ENCODE peak calls at places on chromosomes 4 and X, in six cellular contexts. One of them, this sample, is unnamed.

GRCh38 chr4:151434183-151434860 is 25.3 kb downstream of the FHIP1A start:
- ATAC-seq in HepG2: no peak
- ATAC-seq in A549: no peak
- ATAC-seq in upper lobe of left lung: no peak
- ATAC-seq in K562: no peak
- ATAC-seq in GM12878: no peak
- ATAC-seq in this sample: no peak

GRCh38 chr4:163707873-163708272 is 213.4 kb downstream of the TMA16 start:
- ATAC-seq in HepG2: no peak
- ATAC-seq in A549: no peak
- ATAC-seq in upper lobe of left lung: no peak
- ATAC-seq in K562: no peak
- ATAC-seq in GM12878: no peak
- ATAC-seq in this sample: no peak

GRCh38 chr4:118964891-118965411 is 76.3 kb downstream of the SYNPO2 start:
- ATAC-seq in HepG2: no peak
- ATAC-seq in A549: no peak
- ATAC-seq in upper lobe of left lung: no peak
- ATAC-seq in K562: no peak
- ATAC-seq in GM12878: no peak
- ATAC-seq in this sample: no peak

GRCh38 chrX:65607070-65607742 is 60.2 kb upstream of the MSN start:
- ATAC-seq in HepG2: no peak
- ATAC-seq in A549: no peak
- ATAC-seq in upper lobe of left lung: no peak
- ATAC-seq in K562: no peak
- ATAC-seq in GM12878: peak
- ATAC-seq in this sample: no peak

GRCh38 chr4:3168029-3168428 is 80.9 kb upstream of the MSANTD1 start:
- ATAC-seq in HepG2: no peak
- ATAC-seq in A549: no peak
- ATAC-seq in upper lobe of left lung: no peak
- ATAC-seq in K562: peak
- ATAC-seq in GM12878: peak
- ATAC-seq in this sample: no peak

GRCh38 chrX:154738013-154738738 is 12.7 kb downstream of the GAB3 start:
- ATAC-seq in HepG2: no peak
- ATAC-seq in A549: no peak
- ATAC-seq in upper lobe of left lung: peak
- ATAC-seq in K562: peak
- ATAC-seq in GM12878: no peak
- ATAC-seq in this sample: peak

GRCh38 chr4:140743194-140743931 is 12.8 kb downstream of the TBC1D9 start:
- ATAC-seq in HepG2: peak
- ATAC-seq in A549: peak
- ATAC-seq in upper lobe of left lung: peak
- ATAC-seq in K562: no peak
- ATAC-seq in GM12878: peak
- ATAC-seq in this sample: no peak

GRCh38 chr4:150387983-150388382 is 194.0 kb upstream of the MAB21L2 start:
- ATAC-seq in HepG2: no peak
- ATAC-seq in A549: no peak
- ATAC-seq in upper lobe of left lung: peak
- ATAC-seq in K562: peak
- ATAC-seq in GM12878: peak
- ATAC-seq in this sample: no peak

GRCh38 chr4:177862541-177863176 is 420.4 kb upstream of the AGA start:
- ATAC-seq in HepG2: no peak
- ATAC-seq in A549: no peak
- ATAC-seq in upper lobe of left lung: peak
- ATAC-seq in K562: no peak
- ATAC-seq in GM12878: no peak
- ATAC-seq in this sample: no peak

GRCh38 chr4:133156556-133156955 is 7.5 kb downstream of the PCDH10 start:
- ATAC-seq in HepG2: no peak
- ATAC-seq in A549: no peak
- ATAC-seq in upper lobe of left lung: no peak
- ATAC-seq in K562: no peak
- ATAC-seq in GM12878: no peak
- ATAC-seq in this sample: no peak

GRCh38 chrX:48714573-48714972 is 18.0 kb downstream of the SUV39H1 start:
- ATAC-seq in HepG2: no peak
- ATAC-seq in A549: no peak
- ATAC-seq in upper lobe of left lung: peak
- ATAC-seq in K562: no peak
- ATAC-seq in GM12878: no peak
- ATAC-seq in this sample: no peak

GRCh38 chr4:67568820-67569219 is 10.3 kb downstream of the STAP1 start:
- ATAC-seq in HepG2: no peak
- ATAC-seq in A549: no peak
- ATAC-seq in upper lobe of left lung: no peak
- ATAC-seq in K562: no peak
- ATAC-seq in GM12878: no peak
- ATAC-seq in this sample: no peak

GRCh38 chr4:183808102-183808466 is 97.0 kb upstream of the STOX2 start:
- ATAC-seq in HepG2: peak
- ATAC-seq in A549: no peak
- ATAC-seq in upper lobe of left lung: no peak
- ATAC-seq in K562: peak
- ATAC-seq in GM12878: no peak
- ATAC-seq in this sample: peak

GRCh38 chrX:123153846-123154335 is 30.2 kb upstream of the GRIA3 start:
- ATAC-seq in HepG2: no peak
- ATAC-seq in A549: no peak
- ATAC-seq in upper lobe of left lung: no peak
- ATAC-seq in K562: no peak
- ATAC-seq in GM12878: no peak
- ATAC-seq in this sample: no peak
- TF ChIP-seq POLR2A in HepG2: no peak
- TF ChIP-seq POLR2A in A549: no peak
- TF ChIP-seq POLR2A in upper lobe of left lung: no peak
- TF ChIP-seq POLR2A in K562: no peak
- TF ChIP-seq POLR2A in GM12878: no peak
- TF ChIP-seq POLR2A in this sample: no peak

GRCh38 chrX:111088628-111089027 is 7.4 kb upstream of the PAK3 start:
- ATAC-seq in HepG2: no peak
- ATAC-seq in A549: no peak
- ATAC-seq in upper lobe of left lung: no peak
- ATAC-seq in K562: no peak
- ATAC-seq in GM12878: no peak
- ATAC-seq in this sample: no peak

GRCh38 chrX:111095974-111096870 is at the start of gene PAK3:
- ATAC-seq in HepG2: peak
- ATAC-seq in A549: peak
- ATAC-seq in upper lobe of left lung: peak
- ATAC-seq in K562: peak
- ATAC-seq in GM12878: peak
- ATAC-seq in this sample: peak

GRCh38 chrX:111086521-111087127 is 9.4 kb upstream of the PAK3 start:
- ATAC-seq in HepG2: no peak
- ATAC-seq in A549: no peak
- ATAC-seq in upper lobe of left lung: no peak
- ATAC-seq in K562: no peak
- ATAC-seq in GM12878: no peak
- ATAC-seq in this sample: no peak

GRCh38 chrX:111090458-111090857 is 5.5 kb upstream of the PAK3 start:
- ATAC-seq in HepG2: no peak
- ATAC-seq in A549: no peak
- ATAC-seq in upper lobe of left lung: no peak
- ATAC-seq in K562: no peak
- ATAC-seq in GM12878: no peak
- ATAC-seq in this sample: no peak
- TF ChIP-seq EP300 in HepG2: no peak
- TF ChIP-seq EP300 in A549: no peak
- TF ChIP-seq EP300 in upper lobe of left lung: no peak
- TF ChIP-seq EP300 in K562: no peak
- TF ChIP-seq EP300 in GM12878: no peak
- TF ChIP-seq EP300 in this sample: no peak

GRCh38 chr4:152697284-152698011 is 17.7 kb upstream of the TMEM154 start:
- ATAC-seq in HepG2: peak
- ATAC-seq in A549: no peak
- ATAC-seq in upper lobe of left lung: no peak
- ATAC-seq in K562: no peak
- ATAC-seq in GM12878: peak
- ATAC-seq in this sample: no peak
- H3K4me3 ChIP-seq in HepG2: no peak
- H3K4me3 ChIP-seq in A549: no peak
- H3K4me3 ChIP-seq in upper lobe of left lung: no peak
- H3K4me3 ChIP-seq in K562: no peak
- H3K4me3 ChIP-seq in GM12878: no peak
- H3K4me3 ChIP-seq in this sample: no peak

GRCh38 chr4:123396294-123397275 is at the start of gene SPRY1:
- ATAC-seq in HepG2: peak
- ATAC-seq in A549: peak
- ATAC-seq in upper lobe of left lung: peak
- ATAC-seq in K562: peak
- ATAC-seq in GM12878: peak
- ATAC-seq in this sample: peak
- TF ChIP-seq POLR2A in HepG2: peak
- TF ChIP-seq POLR2A in A549: no peak
- TF ChIP-seq POLR2A in upper lobe of left lung: peak
- TF ChIP-seq POLR2A in K562: no peak
- TF ChIP-seq POLR2A in GM12878: no peak
- TF ChIP-seq POLR2A in this sample: peak

GRCh38 chr4:126174627-126175026 is 859.9 kb downstream of the FAT4 start:
- ATAC-seq in HepG2: no peak
- ATAC-seq in A549: no peak
- ATAC-seq in upper lobe of left lung: no peak
- ATAC-seq in K562: no peak
- ATAC-seq in GM12878: no peak
- ATAC-seq in this sample: no peak
- TF ChIP-seq EP300 in HepG2: no peak
- TF ChIP-seq EP300 in A549: no peak
- TF ChIP-seq EP300 in upper lobe of left lung: no peak
- TF ChIP-seq EP300 in K562: no peak
- TF ChIP-seq EP300 in GM12878: no peak
- TF ChIP-seq EP300 in this sample: no peak

GRCh38 chr4:181219783-181220416 is 1023.3 kb upstream of the TENM3 start:
- ATAC-seq in HepG2: no peak
- ATAC-seq in A549: no peak
- ATAC-seq in upper lobe of left lung: no peak
- ATAC-seq in K562: no peak
- ATAC-seq in GM12878: no peak
- ATAC-seq in this sample: no peak
- H3K4me3 ChIP-seq in HepG2: no peak
- H3K4me3 ChIP-seq in A549: no peak
- H3K4me3 ChIP-seq in upper lobe of left lung: no peak
- H3K4me3 ChIP-seq in K562: no peak
- H3K4me3 ChIP-seq in GM12878: no peak
- H3K4me3 ChIP-seq in this sample: no peak

GRCh38 chr4:186765673-186766546 is 42.3 kb upstream of the FAT1 start:
- ATAC-seq in HepG2: peak
- ATAC-seq in A549: peak
- ATAC-seq in upper lobe of left lung: no peak
- ATAC-seq in K562: peak
- ATAC-seq in GM12878: no peak
- ATAC-seq in this sample: no peak
- TF ChIP-seq POLR2A in HepG2: peak
- TF ChIP-seq POLR2A in A549: no peak
- TF ChIP-seq POLR2A in upper lobe of left lung: no peak
- TF ChIP-seq POLR2A in K562: no peak
- TF ChIP-seq POLR2A in GM12878: no peak
- TF ChIP-seq POLR2A in this sample: no peak

GRCh38 chr4:86838141-86838540 is 11.0 kb downstream of the SLC10A6 start:
- ATAC-seq in HepG2: no peak
- ATAC-seq in A549: no peak
- ATAC-seq in upper lobe of left lung: no peak
- ATAC-seq in K562: no peak
- ATAC-seq in GM12878: no peak
- ATAC-seq in this sample: no peak

GRCh38 chr4:86840858-86841257 is 8.3 kb downstream of the SLC10A6 start:
- ATAC-seq in HepG2: no peak
- ATAC-seq in A549: no peak
- ATAC-seq in upper lobe of left lung: no peak
- ATAC-seq in K562: no peak
- ATAC-seq in GM12878: no peak
- ATAC-seq in this sample: no peak

GRCh38 chr4:86845593-86845992 is 3.6 kb downstream of the SLC10A6 start:
- ATAC-seq in HepG2: no peak
- ATAC-seq in A549: no peak
- ATAC-seq in upper lobe of left lung: no peak
- ATAC-seq in K562: no peak
- ATAC-seq in GM12878: no peak
- ATAC-seq in this sample: no peak

GRCh38 chr4:86837651-86838050 is 11.5 kb downstream of the SLC10A6 start:
- ATAC-seq in HepG2: no peak
- ATAC-seq in A549: no peak
- ATAC-seq in upper lobe of left lung: no peak
- ATAC-seq in K562: no peak
- ATAC-seq in GM12878: no peak
- ATAC-seq in this sample: no peak

DNA sequence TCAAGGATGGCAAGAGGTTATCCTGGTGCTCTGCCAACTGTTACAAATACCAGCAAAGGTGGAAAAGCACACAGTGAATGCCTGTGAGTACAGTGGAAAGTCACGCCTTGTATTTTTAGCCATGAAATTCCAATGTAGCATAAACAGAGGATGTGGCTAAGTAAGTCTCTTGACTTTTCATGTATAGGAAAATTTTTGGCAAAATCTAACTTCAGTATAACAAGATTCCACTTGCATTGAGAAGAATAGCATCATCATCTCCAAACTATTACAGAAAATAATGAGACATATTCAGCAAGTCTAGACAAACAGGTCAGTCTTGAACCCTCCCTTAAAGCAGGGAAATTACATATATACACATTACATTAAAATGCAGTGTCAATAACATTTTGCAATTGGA is 7.9 kb downstream of the SLC10A6 start:
- ATAC-seq in HepG2: no peak
- ATAC-seq in A549: no peak
- ATAC-seq in upper lobe of left lung: no peak
- ATAC-seq in K562: no peak
- ATAC-seq in GM12878: no peak
- ATAC-seq in this sample: no peak
- TF ChIP-seq EP300 in HepG2: no peak
- TF ChIP-seq EP300 in A549: no peak
- TF ChIP-seq EP300 in upper lobe of left lung: no peak
- TF ChIP-seq EP300 in K562: no peak
- TF ChIP-seq EP300 in GM12878: no peak
- TF ChIP-seq EP300 in this sample: no peak

This sample was measured in gastroesophageal sphincter.